ENCODE peak calls at places on chromosomes 16 and 17, in five cellular contexts. O is PC-3, L is HCT116, X is A673, Y is fibroblast of lung. N is an unnamed sample.

GRCh38 chr17:64005734-64006167 is 7.6 kb downstream of the PRR29 start:
- DNase-seq in Y (no peak), L (no peak), X (no peak), O (peak; percentile 92), N (peak; percentile 48)

GRCh38 chr17:5194346-5194745 is 2.7 kb upstream of the ZNF594 start:
- DNase-seq in X (no peak), O (no peak), Y (no peak), L (no peak), N (no peak)

GRCh38 chr16:88700636-88701482 is 5.3 kb downstream of the RNF166 start:
- DNase-seq in Y (peak; percentile 77), O (peak; percentile 72), L (no peak), X (peak; percentile 79), N (no peak)

GRCh38 chr17:18181358-18181757 is 2.3 kb upstream of the ALKBH5 start:
- DNase-seq in Y (no peak), O (peak; percentile 70), X (no peak), L (no peak), N (no peak)

GRCh38 chr16:68676113-68676860 is 31.2 kb downstream of the CDH3 start:
- DNase-seq in O (peak; percentile 66), X (no peak), Y (no peak), L (no peak), N (no peak)

GRCh38 chr17:3911271-3912053 is 4.8 kb downstream of the P2RX1 start:
- DNase-seq in O (no peak), X (no peak), Y (no peak), L (no peak), N (peak; percentile 89)

GRCh38 chr16:71610936-71611871 is 14.8 kb upstream of the MARVELD3 start:
- DNase-seq in L (peak; percentile 59), X (peak; percentile 81), Y (peak; percentile 43), O (peak; percentile 69), N (peak; percentile 73)

GRCh38 chr16:88924834-88925539 is 52.0 kb downstream of the CBFA2T3 start:
- DNase-seq in Y (peak; percentile 59), O (peak; percentile 80), X (peak; percentile 97), L (peak; percentile 72), N (peak; percentile 91)

GRCh38 chr17:75516619-75517276 is 420 bp downstream of the TSEN54 start:
- DNase-seq in X (peak; percentile 46), O (peak; percentile 21), Y (peak; percentile 22), L (no peak), N (peak; percentile 70)

GRCh38 chr17:82047914-82048570 is 3.6 kb downstream of the RFNG start:
- DNase-seq in L (no peak), X (no peak), O (no peak), Y (no peak), N (no peak)

GRCh38 chr16:525520-526180 is 1.9 kb upstream of the CAPN15 start:
- DNase-seq in Y (peak; percentile 75), X (peak; percentile 58), L (peak; percentile 57), O (peak; percentile 88), N (no peak)

GRCh38 chr16:19804538-19805323 is 79.9 kb downstream of the GPRC5B start:
- DNase-seq in X (no peak), O (peak; percentile 82), L (no peak), Y (no peak), N (peak; percentile 84)

GRCh38 chr17:73956595-73957465 is 246.6 kb upstream of the RPL38 start:
- DNase-seq in O (peak; percentile 66), L (peak; percentile 49), X (peak; percentile 77), Y (peak; percentile 28), N (peak; percentile 65)

GRCh38 chr16:83887088-83887487 is 11.8 kb upstream of the MLYCD start:
- DNase-seq in Y (peak; percentile 23), O (peak; percentile 49), X (peak; percentile 42), L (peak; percentile 31), N (peak; percentile 16)

GRCh38 chr16:66493490-66494401 is 56.2 kb downstream of the TK2 start:
- DNase-seq in L (no peak), X (no peak), Y (no peak), O (no peak), N (no peak)

GRCh38 chr16:89687092-89687940 is 827 bp downstream of the CDK10 start:
- DNase-seq in Y (peak; percentile 34), X (no peak), L (no peak), O (peak; percentile 34), N (no peak)

GRCh38 chr17:41735744-41736143 is 1.3 kb upstream of the HAP1 start:
- DNase-seq in X (no peak), O (no peak), Y (no peak), L (no peak), N (no peak)

GRCh38 chr17:41734949-41735313 is 488 bp upstream of the HAP1 start:
- DNase-seq in L (no peak), O (no peak), X (no peak), Y (peak; percentile 14), N (no peak)

GRCh38 chr17:41734139-41734948 is at the start of gene HAP1:
- DNase-seq in O (peak; percentile 50), L (no peak), Y (peak; percentile 17), X (peak; percentile 9), N (no peak)

GRCh38 chr17:41731836-41732235 is 2.6 kb downstream of the HAP1 start:
- DNase-seq in X (no peak), Y (no peak), L (no peak), O (no peak), N (no peak)

GRCh38 chr17:41733348-41734138 is 900 bp downstream of the HAP1 start:
- DNase-seq in O (no peak), Y (no peak), X (no peak), L (no peak), N (no peak)
- H3K27me3 ChIP-seq in O (no peaks in the 10 kb centered on the region), Y (peaks cover 57% of the 10 kb centered on the region), X (peaks cover 26% of the 10 kb centered on the region), L (no peaks in the 10 kb centered on the region), N (peaks cover 20% of the 10 kb centered on the region)

GRCh38 chr17:68600881-68601564 is at the start of gene FAM20A:
- DNase-seq in Y (no peak), L (no peak), O (no peak), X (peak; percentile 18), N (peak; percentile 19)
- H3K27me3 ChIP-seq in Y (peaks cover 16% of the 10 kb centered on the region), L (no peaks in the 10 kb centered on the region), O (peaks cover 22% of the 10 kb centered on the region), X (peaks cover 56% of the 10 kb centered on the region), N (no peaks in the 10 kb centered on the region)

GRCh38 chr17:40340880-40341807 is 23.4 kb downstream of the GJD3 start:
- DNase-seq in Y (peak; percentile 62), L (peak; percentile 79), X (no peak), O (peak; percentile 74), N (peak; percentile 81)

GRCh38 chr17:40341808-40342574 is 22.5 kb downstream of the GJD3 start:
- DNase-seq in X (no peak), Y (peak; percentile 58), O (peak; percentile 41), L (no peak), N (peak; percentile 86)

GRCh38 chr17:40344321-40345160 is 20.0 kb downstream of the GJD3 start:
- DNase-seq in X (no peak), Y (no peak), L (no peak), O (no peak), N (no peak)

GRCh38 chr17:40343126-40344119 is 21.1 kb downstream of the GJD3 start:
- DNase-seq in X (no peak), L (no peak), O (no peak), Y (no peak), N (peak; percentile 78)

DNA sequence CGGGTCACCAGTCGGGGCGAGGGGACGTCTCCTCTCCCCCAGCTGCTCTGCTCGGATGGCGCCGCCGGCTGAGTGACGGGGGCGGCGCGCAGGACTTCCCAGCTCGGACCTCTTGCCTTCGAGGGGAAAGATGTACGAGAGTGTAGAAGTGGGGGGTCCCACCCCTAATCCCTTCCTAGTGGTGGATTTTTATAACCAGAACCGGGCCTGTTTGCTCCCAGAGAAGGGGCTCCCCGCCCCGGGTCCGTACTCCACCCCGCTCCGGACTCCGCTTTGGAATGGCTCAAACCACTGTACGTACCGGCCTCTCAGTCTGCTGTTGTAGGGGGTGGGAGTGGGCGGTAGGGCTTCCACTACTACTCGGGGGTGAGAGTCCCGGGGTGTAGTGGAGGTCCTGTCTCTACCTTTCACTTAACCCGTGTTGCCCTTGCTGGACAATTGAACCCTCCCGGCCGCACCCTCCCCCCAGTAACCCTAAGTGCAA is 21.9 kb downstream of the GJD3 start:
- DNase-seq in Y (no peak), L (no peak), X (no peak), O (no peak), N (no peak)
- H3K27me3 ChIP-seq in Y (no peaks in the 10 kb centered on the region), L (no peaks in the 10 kb centered on the region), X (no peaks in the 10 kb centered on the region), O (no peaks in the 10 kb centered on the region), N (no peaks in the 10 kb centered on the region)

DNA sequence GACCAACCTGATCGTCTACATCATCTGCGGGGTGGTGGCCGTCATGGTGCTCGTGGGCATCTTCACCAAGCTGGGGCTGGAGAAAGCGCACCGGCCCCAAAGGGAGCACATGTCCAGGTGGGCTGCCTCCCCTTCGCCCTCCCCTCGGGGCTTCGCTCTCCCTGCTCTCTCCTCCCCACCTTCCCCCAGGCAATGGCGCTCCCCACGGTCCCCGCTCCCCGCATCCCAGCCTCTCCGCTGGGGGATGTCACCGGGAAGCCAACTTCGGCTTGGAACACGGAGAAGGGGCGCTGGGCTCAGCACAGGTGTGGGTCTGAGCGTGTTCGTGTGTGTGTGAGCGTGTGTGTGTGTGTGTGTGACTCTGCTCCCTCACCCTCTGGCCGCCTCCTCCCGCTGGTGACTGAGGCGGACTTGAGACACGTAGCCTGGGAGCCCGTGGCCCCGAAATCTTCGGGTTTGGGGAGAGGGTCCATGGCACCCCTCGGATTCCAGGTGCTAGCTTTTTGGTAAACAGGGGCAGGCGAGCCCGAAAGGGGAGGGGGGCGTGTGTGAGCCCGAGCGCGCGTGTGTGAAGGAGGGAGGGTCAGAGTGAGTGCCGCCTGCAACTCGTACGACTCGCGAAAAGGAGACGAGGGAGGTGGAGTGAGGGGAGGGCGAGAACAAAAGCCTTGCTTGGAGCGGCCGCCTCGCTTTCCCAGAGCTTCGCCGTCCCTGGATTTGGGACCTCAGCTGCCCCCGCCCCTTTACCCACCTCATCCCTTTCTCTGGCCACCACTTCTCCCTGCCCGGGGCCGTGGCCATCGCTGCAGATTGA is 1.3 kb downstream of the SHISA9 start:
- DNase-seq in Y (no peak), L (no peak), X (no peak), O (no peak), N (no peak)
- H3K27me3 ChIP-seq in Y (peaks cover 13% of the 10 kb centered on the region), L (peaks cover 7% of the 10 kb centered on the region), X (peaks cover 55% of the 10 kb centered on the region), O (peaks cover 35% of the 10 kb centered on the region), N (no peaks in the 10 kb centered on the region)

GRCh38 chr17:8117367-8117979 is 841 bp downstream of the ALOXE3 start:
- DNase-seq in L (no peak), Y (no peak), X (no peak), O (no peak), N (no peak)

GRCh38 chr17:8117980-8118768 is at the start of gene ALOXE3:
- DNase-seq in O (peak; percentile 90), Y (peak; percentile 36), X (peak; percentile 56), L (peak; percentile 84), N (peak; percentile 45)

GRCh38 chr17:8119575-8120519 is 1.5 kb upstream of the ALOXE3 start:
- DNase-seq in X (peak; percentile 96), Y (peak; percentile 97), O (peak; percentile 93), L (peak; percentile 90), N (peak; percentile 90)

GRCh38 chr17:8120520-8121443 is 2.5 kb upstream of the ALOXE3 start:
- DNase-seq in Y (peak; percentile 81), X (peak; percentile 91), O (peak; percentile 90), L (peak; percentile 88), N (peak; percentile 74)

GRCh38 chr17:8118769-8119574 is 658 bp upstream of the ALOXE3 start:
- DNase-seq in Y (peak; percentile 86), X (peak; percentile 93), L (peak; percentile 65), O (peak; percentile 77), N (peak; percentile 72)
- H3K27me3 ChIP-seq in Y (peaks cover 28% of the 10 kb centered on the region), X (no peaks in the 10 kb centered on the region), L (no peaks in the 10 kb centered on the region), O (no peaks in the 10 kb centered on the region), N (no peaks in the 10 kb centered on the region)

DNA sequence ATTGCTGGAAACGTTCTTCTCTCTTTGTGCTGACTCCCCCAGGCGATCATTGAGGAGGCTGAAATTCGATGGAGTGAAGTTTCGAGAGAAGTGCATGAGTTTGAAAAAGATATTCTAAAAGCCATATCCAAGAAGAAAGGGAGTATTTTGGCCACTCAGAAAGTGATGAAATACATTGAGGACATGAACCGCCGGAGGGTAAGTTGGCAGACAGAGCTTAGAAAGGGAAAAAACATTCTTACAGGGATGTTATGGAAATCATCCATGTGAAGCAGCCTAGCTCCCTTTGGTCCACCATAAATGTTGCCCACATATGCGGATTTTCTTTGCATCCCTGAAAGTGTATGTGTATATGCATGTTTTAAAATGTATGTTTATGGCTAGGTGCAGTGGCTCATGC is 36.5 kb downstream of the PRSS54 start:
- DNase-seq in X (no peak), O (no peak), L (no peak), Y (no peak), N (no peak)
- H3K27me3 ChIP-seq in X (no peaks in the 10 kb centered on the region), O (no peaks in the 10 kb centered on the region), L (no peaks in the 10 kb centered on the region), Y (no peaks in the 10 kb centered on the region), N (no peaks in the 10 kb centered on the region)